ENCODE peak calls at places on chromosomes 5 and 9, in four cellular contexts. One of them, this sample, is unnamed.

GRCh38 chr9:5735072-5735471 is 97.8 kb downstream of the ERMP1 start:
- DNase-seq in kidney: no peak
- DNase-seq in psoas muscle: no peak
- DNase-seq in uterus: no peak
- DNase-seq in this sample: no peak

GRCh38 chr5:24823625-24824024 is 178.8 kb upstream of the CDH10 start:
- DNase-seq in psoas muscle: no peak
- DNase-seq in kidney: no peak
- DNase-seq in uterus: no peak
- DNase-seq in this sample: no peak

GRCh38 chr9:21993893-21994525 is at the start of gene CDKN2A:
- DNase-seq in psoas muscle: peak; percentile 58
- DNase-seq in uterus: no peak
- DNase-seq in kidney: peak; percentile 83
- DNase-seq in this sample: peak; percentile 80

GRCh38 chr5:62575556-62575955 is 3.1 kb upstream of the LRRC70 start:
- DNase-seq in psoas muscle: no peak
- DNase-seq in uterus: no peak
- DNase-seq in kidney: no peak
- DNase-seq in this sample: no peak

GRCh38 chr5:67051164-67051563 is 145.4 kb downstream of the CD180 start:
- DNase-seq in uterus: no peak
- DNase-seq in psoas muscle: no peak
- DNase-seq in kidney: no peak
- DNase-seq in this sample: no peak

GRCh38 chr5:5523066-5523505 is 100.6 kb downstream of the ICE1 start:
- DNase-seq in uterus: no peak
- DNase-seq in kidney: no peak
- DNase-seq in psoas muscle: no peak
- DNase-seq in this sample: no peak

GRCh38 chr5:107456281-107456715 is 214.4 kb downstream of the EFNA5 start:
- DNase-seq in uterus: no peak
- DNase-seq in kidney: no peak
- DNase-seq in psoas muscle: no peak
- DNase-seq in this sample: no peak

GRCh38 chr9:105141448-105142101 is 102.9 kb upstream of the SLC44A1 start:
- DNase-seq in uterus: no peak
- DNase-seq in kidney: no peak
- DNase-seq in psoas muscle: no peak
- DNase-seq in this sample: peak; percentile 63

GRCh38 chr9:76194896-76195295 is 199.3 kb downstream of the RFK start:
- DNase-seq in psoas muscle: no peak
- DNase-seq in kidney: no peak
- DNase-seq in uterus: no peak
- DNase-seq in this sample: no peak

GRCh38 chr5:33299621-33300208 is 141.1 kb upstream of the TARS1 start:
- DNase-seq in uterus: no peak
- DNase-seq in kidney: no peak
- DNase-seq in psoas muscle: no peak
- DNase-seq in this sample: no peak

GRCh38 chr5:170273968-170274710 is 23.4 kb downstream of the LCP2 start:
- DNase-seq in kidney: no peak
- DNase-seq in uterus: no peak
- DNase-seq in psoas muscle: no peak
- DNase-seq in this sample: no peak

GRCh38 chr5:170277953-170278352 is 19.6 kb downstream of the LCP2 start:
- DNase-seq in kidney: no peak
- DNase-seq in uterus: no peak
- DNase-seq in psoas muscle: no peak
- DNase-seq in this sample: no peak

GRCh38 chr5:170280090-170280493 is 17.5 kb downstream of the LCP2 start:
- DNase-seq in uterus: peak; percentile 81
- DNase-seq in psoas muscle: peak; percentile 63
- DNase-seq in kidney: no peak
- DNase-seq in this sample: no peak

GRCh38 chr5:170278611-170279500 is 18.7 kb downstream of the LCP2 start:
- DNase-seq in psoas muscle: peak; percentile 62
- DNase-seq in kidney: peak; percentile 85
- DNase-seq in uterus: no peak
- DNase-seq in this sample: peak; percentile 82

DNA sequence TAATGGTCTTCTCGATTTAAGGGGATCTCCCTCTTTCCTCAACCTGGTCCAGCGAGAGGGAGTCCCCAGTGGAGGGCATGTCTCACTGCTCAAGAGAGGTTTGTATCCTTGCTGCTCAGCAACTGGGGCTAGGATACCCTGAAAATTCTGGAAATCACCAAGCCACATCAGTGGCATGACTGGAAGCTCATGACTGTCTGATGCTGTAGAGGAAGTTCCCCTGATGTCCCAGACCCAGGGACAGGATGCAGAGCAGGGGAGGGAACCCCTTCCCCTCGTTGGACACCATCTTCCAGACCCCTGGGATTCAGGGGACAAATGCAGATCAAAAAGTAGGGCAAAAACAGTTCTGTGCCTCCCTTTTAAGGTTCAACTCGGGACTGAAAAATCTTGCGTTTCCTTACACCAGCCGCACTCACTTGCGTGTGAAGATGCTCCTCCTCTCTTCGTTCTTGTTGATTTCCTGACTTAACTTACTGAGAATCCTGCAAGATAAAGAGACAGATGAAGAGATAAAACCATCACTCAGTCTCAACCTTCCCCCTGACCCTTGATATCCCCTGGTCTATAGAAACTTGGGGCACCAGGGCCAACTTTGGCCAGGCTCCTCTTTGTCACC is 22.1 kb downstream of the LCP2 start:
- DNase-seq in uterus: no peak
- DNase-seq in kidney: no peak
- DNase-seq in psoas muscle: no peak
- DNase-seq in this sample: no peak
- H3K4me1 ChIP-seq in uterus: peaks cover 3% of the 10 kb centered on the region
- H3K4me1 ChIP-seq in kidney: no peaks in the 10 kb centered on the region
- H3K4me1 ChIP-seq in psoas muscle: no peaks in the 10 kb centered on the region
- H3K4me1 ChIP-seq in this sample: no peaks in the 10 kb centered on the region

DNA sequence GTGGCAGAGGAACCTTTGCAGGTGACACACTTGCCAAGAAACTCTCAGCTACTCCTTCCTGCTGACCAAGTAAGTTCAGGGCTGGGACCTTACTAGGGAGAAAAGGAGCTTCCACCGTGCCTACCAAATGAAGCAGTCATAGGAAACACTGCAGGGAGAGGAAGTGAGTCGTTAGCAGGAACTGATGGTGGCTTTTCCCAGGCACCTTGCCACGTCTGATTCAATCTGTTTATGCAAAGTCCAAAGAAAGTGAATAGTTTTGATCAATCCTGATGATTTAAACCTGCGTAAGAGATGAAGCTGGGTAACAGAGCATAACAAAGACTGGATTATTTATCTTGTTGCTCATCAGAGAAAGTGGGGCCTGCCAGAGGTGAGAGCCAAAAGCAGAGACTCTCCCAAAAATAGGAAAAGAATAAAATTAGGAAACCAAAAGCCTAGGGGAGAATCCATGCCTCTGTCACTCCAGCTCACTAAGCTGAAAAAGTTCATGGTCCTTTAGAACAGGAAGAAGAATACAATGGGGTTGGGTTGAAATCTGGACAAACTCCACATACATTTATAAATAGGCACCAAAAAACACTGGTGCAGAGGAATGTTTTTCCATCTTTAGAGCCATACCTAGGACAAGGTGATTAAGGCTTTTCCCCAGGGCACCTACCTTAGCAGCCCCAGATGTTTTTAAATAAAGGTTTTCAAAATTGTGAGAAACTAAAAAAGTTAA is 9.3 kb upstream of the PFDN1 start:
- DNase-seq in uterus: peak; percentile 58
- DNase-seq in kidney: no peak
- DNase-seq in psoas muscle: no peak
- DNase-seq in this sample: peak; percentile 62
- H3K4me3 ChIP-seq in uterus: no peak overlapping the region
- H3K4me3 ChIP-seq in kidney: no peak overlapping the region
- H3K4me3 ChIP-seq in psoas muscle: no peak overlapping the region
- H3K4me3 ChIP-seq in this sample: no peak overlapping the region

DNA sequence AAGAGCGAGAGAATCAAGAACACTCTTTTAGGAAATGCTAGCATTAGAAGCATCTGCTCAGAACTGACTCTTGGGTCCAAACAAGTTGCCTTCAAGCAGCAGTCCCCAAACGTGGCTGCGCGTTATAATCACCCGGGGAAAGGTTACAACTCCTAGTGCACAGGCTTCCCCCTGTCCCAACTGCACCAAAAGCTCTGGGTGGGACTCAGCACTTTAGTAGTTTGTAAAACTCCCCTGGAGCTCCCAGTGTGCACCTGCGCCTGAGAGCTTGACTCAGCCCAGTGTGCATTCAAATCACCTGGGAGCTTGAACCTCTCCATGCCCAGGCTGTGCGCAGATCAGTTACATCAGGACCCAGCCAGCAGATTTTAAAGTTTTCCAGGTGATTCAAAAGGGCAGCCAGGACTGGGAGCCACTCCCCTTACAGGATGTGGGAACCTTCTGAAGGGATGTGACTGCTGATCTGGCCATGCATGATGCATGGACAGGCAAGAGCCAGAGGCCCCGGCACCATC is 151.4 kb downstream of the COL23A1 start:
- DNase-seq in uterus: no peak
- DNase-seq in kidney: no peak
- DNase-seq in psoas muscle: no peak
- DNase-seq in this sample: peak; percentile 21
- H3K27ac ChIP-seq in uterus: no peak overlapping the region
- H3K27ac ChIP-seq in kidney: no peak overlapping the region
- H3K27ac ChIP-seq in psoas muscle: no peak overlapping the region
- H3K27ac ChIP-seq in this sample: no peak overlapping the region

DNA sequence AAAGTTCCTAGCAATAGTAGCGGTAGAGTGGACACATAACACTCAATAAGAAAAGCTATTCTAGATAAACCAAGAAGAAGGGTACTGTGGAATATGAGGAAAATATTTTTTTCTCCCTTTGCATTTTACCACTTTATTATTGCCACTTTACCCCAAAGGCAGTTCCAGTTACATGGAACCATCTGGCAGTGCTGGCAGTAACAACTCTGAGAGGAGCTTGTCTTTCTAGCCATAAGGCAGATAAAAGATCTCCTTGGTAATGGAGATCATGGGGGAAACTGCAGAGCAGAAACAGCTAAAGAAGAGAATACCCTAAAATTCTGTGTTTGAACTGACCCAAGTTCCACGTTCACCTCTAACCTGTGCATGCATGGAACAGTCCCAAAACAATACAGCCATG is 38.5 kb downstream of the UBTD2 start:
- DNase-seq in kidney: no peak
- DNase-seq in uterus: no peak
- DNase-seq in psoas muscle: no peak
- DNase-seq in this sample: no peak
- H3K4me1 ChIP-seq in kidney: no peaks in the 10 kb centered on the region
- H3K4me1 ChIP-seq in uterus: no peaks in the 10 kb centered on the region
- H3K4me1 ChIP-seq in psoas muscle: no peaks in the 10 kb centered on the region
- H3K4me1 ChIP-seq in this sample: no peaks in the 10 kb centered on the region

GRCh38 chr9:389159-389558 is 174.5 kb downstream of the DOCK8 start:
- DNase-seq in psoas muscle: no peak
- DNase-seq in kidney: no peak
- DNase-seq in uterus: no peak
- DNase-seq in this sample: no peak
- H3K4me3 ChIP-seq in psoas muscle: no peak overlapping the region
- H3K4me3 ChIP-seq in kidney: no peak overlapping the region
- H3K4me3 ChIP-seq in uterus: no peak overlapping the region
- H3K4me3 ChIP-seq in this sample: no peak overlapping the region

DNA sequence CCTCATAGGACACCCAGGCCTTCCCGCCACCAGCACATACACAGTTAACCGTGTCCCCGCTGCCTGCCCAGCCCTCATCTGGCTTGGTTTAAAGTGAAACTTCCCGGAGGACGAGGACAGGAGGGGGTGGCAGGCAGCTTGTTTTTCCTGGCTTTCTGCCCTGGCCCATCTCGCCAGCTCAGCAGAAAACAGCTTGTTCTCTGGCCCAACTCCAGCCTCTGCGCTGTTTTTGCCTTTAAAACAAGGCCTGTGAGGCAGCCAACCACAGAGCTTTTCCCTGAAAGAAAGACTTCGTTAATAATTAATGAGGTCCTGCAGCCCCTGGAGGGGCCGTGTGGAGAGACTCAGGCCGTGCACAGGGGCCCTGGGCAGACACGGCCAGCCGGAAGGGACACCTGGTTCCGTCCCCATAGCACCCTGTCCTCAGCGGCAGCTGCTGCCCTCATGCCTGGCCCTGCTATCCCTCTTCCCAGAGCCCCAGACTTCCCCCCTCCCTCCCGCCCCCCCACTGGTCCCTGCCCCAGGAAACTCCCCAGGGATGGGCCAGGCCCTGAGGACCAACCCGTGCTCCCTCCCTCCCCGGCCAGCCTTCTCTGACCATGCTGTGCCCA is 108.7 kb downstream of the RXRA start:
- DNase-seq in uterus: peak; percentile 98
- DNase-seq in kidney: peak; percentile 98
- DNase-seq in psoas muscle: peak; percentile 98
- DNase-seq in this sample: peak; percentile 98
- H3K27ac ChIP-seq in uterus: peak overlapping the region; percentile 94
- H3K27ac ChIP-seq in kidney: peak overlapping the region; percentile 87
- H3K27ac ChIP-seq in psoas muscle: peak overlapping the region; percentile 87
- H3K27ac ChIP-seq in this sample: no peak overlapping the region

This sample was measured in aorta.